ENCODE peak calls at places on chromosomes 6 and 20, in five cellular contexts. Z is WTC11, E is HepG2, U is K562, Q is H1. P is an unnamed sample.

GRCh38 chr20:59398552-59399265 is 98.3 kb downstream of the EDN3 start:
- DNase-seq in Z (no peak), E (no peak), U (no peak), Q (no peak), P (no peak)

GRCh38 chr20:62400021-62400420 is 7.1 kb downstream of the CABLES2 start:
- DNase-seq in Z (no peak), E (no peak), U (no peak), Q (no peak), P (no peak)

GRCh38 chr6:47106216-47106615 is 64.1 kb upstream of the ADGRF1 start:
- DNase-seq in Z (no peak), E (no peak), U (no peak), Q (no peak), P (no peak)

GRCh38 chr6:152094992-152095592 is 287.6 kb downstream of the ESR1 start:
- DNase-seq in Z (no peak), E (peak), U (peak), Q (peak), P (peak)

GRCh38 chr6:70956451-70957283 is at the start of gene B3GAT2:
- DNase-seq in Z (peak), E (no peak), U (no peak), Q (no peak), P (peak)

GRCh38 chr20:22807646-22808045 is 223.3 kb upstream of the FOXA2 start:
- DNase-seq in Z (no peak), E (no peak), U (no peak), Q (no peak), P (peak)

GRCh38 chr6:125584468-125584939 is 164.9 kb upstream of the HEY2 start:
- DNase-seq in Z (peak), E (no peak), U (no peak), Q (peak), P (peak)

GRCh38 chr6:112335736-112336135 is 11.4 kb upstream of the RFPL4B start:
- DNase-seq in Z (no peak), E (no peak), U (no peak), Q (no peak), P (no peak)

GRCh38 chr6:2986722-2987196 is 12.9 kb upstream of the NQO2 start:
- DNase-seq in Z (no peak), E (no peak), U (no peak), Q (no peak), P (no peak)

GRCh38 chr20:44083220-44083933 is 103.6 kb downstream of the JPH2 start:
- DNase-seq in Z (no peak), E (no peak), U (no peak), Q (no peak), P (no peak)

GRCh38 chr6:119960065-119960464 is 610.5 kb upstream of the MAN1A1 start:
- DNase-seq in Z (no peak), E (no peak), U (no peak), Q (no peak), P (no peak)

GRCh38 chr20:37984018-37984785 is 49.1 kb downstream of the TTI1 start:
- DNase-seq in Z (no peak), E (peak), U (no peak), Q (no peak), P (no peak)

GRCh38 chr6:71228461-71229041 is 60.1 kb upstream of the OGFRL1 start:
- DNase-seq in Z (no peak), E (no peak), U (no peak), Q (no peak), P (no peak)

GRCh38 chr6:50637267-50637666 is 76.1 kb upstream of the TFAP2D start:
- DNase-seq in Z (no peak), E (no peak), U (no peak), Q (no peak), P (no peak)

GRCh38 chr20:63592661-63593060 is 18.6 kb upstream of the HELZ2 start:
- DNase-seq in Z (no peak), E (no peak), U (no peak), Q (no peak), P (no peak)

GRCh38 chr20:62583424-62583920 is 58.8 kb upstream of the SLCO4A1 start:
- DNase-seq in Z (no peak), E (no peak), U (peak), Q (no peak), P (peak)

GRCh38 chr6:30735668-30736314 is 6.7 kb downstream of the FLOT1 start:
- DNase-seq in Z (no peak), E (no peak), U (no peak), Q (no peak), P (no peak)
- TF ChIP-seq USF2 in Z (no peak), E (no peak), U (no peak), Q (no peak), P (no peak)

DNA sequence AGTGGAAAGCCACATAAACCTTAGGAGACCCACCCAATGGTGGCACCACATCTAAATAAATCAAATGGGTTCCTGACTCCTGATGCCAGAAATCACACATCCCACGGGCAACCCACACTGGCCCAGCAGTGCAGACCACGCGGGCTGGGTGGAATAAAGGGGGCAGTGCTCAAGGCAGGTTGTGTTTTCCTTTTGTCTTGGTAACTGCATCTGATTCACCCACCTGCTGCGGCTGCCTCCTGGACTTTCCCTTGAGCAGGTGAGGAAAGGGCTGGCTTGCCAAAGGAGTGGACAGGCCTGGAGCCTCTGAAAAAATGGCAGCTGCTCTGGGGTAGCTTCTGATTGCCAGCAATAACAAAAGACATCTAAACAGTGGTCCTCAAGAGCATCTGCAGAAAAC is 119.5 kb upstream of the KCNK16 start:
- DNase-seq in Z (no peak), E (no peak), U (no peak), Q (no peak), P (no peak)
- TF ChIP-seq JUN in Z (no peak), E (no peak), U (no peak), Q (no peak), P (no peak)

DNA sequence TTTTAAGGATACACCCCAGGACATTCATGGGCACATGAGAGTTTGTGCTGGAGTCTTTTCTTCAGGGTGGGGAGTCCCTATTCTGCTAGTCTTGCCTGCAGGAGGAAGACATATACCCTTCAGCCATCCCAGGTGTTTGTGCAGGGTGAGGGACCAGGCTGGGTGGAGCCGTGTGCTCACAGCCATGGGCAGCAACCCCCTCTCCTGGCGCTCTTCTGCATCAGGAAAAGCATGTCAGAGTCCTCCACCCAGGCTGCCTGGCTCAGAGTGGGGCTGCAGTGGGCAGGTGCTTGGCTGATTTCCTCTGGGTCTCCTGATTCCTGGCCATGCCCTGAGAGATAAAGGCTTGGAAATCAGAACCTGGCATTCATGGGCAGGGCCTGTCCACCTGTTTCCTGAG is 22.7 kb upstream of the MLN start:
- DNase-seq in Z (no peak), E (no peak), U (no peak), Q (no peak), P (no peak)
- TF ChIP-seq USF2 in Z (no peak), E (no peak), U (no peak), Q (no peak), P (no peak)

DNA sequence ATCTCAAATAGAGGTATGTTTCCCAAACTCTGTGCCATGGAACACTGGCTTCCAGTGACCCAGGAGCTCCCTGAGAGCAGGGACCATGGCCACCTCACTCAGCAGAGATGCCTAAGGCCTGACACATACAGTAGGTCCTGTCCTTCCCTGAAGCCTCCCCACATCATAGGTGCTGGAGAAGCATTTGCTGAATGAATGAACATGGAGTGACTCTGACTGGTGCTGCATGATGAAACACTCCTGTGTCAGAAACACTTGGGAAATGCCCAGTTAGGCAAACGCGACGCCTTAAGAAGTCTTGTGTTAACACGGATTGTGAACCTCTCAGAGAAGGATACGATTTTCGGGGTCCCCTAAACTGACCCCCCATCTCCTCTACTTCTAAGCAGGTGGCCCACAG is 14.3 kb downstream of the SLA2 start:
- DNase-seq in Z (no peak), E (no peak), U (no peak), Q (no peak), P (no peak)
- TF ChIP-seq JUN in Z (no peak), E (no peak), U (no peak), Q (no peak), P (no peak)

DNA sequence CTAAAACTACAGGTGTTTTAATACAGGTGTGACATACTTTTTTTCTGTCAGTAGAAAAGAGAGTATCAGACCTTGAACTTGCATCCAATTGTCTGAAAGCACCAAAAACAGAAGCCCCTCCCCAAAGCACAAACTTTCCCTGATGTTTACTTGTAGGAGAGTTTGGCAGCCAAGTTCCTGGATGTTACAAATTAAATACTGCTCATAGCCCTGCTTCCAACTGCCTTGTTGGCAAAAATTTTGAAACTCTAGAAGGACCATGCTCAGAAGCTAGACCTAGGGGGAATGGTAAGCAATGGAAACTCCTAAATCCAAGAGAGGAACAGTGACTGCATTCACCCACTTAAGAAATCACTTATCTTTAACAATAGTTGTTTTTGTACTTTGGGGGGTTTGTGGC is 17.0 kb upstream of the ARG1 start:
- DNase-seq in Z (no peak), E (no peak), U (no peak), Q (no peak), P (no peak)
- TF ChIP-seq USF2 in Z (no peak), E (no peak), U (no peak), Q (no peak), P (no peak)

DNA sequence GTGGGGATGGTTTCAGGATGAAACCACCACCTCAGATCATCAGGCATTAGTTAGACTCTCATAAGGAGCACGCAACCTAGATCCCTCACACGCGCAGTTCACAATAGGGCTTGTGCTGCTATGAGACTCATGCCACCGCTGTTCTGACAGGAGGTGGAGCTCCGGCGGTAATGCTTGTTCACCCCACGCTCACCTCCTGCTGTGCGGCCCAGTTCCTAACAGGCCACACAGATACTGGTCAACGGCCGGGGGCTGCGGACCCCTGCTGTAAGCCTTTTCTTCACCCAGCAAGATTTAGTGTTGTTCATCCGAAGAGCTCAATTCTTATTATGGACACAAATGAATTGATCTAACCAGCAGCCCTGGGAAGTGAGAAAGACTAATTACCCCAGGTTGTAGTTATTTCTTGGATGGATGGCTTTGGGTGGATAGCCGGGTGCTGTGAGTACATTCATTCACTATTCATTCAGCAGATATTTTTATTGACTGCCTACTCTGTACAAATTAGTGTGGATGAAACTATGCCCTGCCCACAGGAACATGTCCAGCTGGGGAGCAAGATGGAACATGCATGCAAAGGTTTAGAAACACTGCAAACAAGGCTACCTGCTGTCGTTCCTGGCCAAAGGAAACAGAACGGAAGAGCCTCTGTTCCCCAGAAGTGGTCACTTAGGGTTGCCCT is 57.2 kb downstream of the RIOK1 start:
- DNase-seq in Z (no peak), E (peak), U (peak), Q (no peak), P (no peak)
- TF ChIP-seq JUN in Z (no peak), E (no peak), U (no peak), Q (no peak), P (no peak)

GRCh38 chr20:15759546-15760216 is 813.6 kb downstream of the KIF16B start:
- DNase-seq in Z (no peak), E (no peak), U (no peak), Q (no peak), P (peak)

GRCh38 chr20:15756401-15756800 is 816.8 kb downstream of the KIF16B start:
- DNase-seq in Z (no peak), E (no peak), U (no peak), Q (no peak), P (no peak)

GRCh38 chr20:15756001-15756400 is 817.2 kb downstream of the KIF16B start:
- DNase-seq in Z (no peak), E (no peak), U (no peak), Q (no peak), P (no peak)

GRCh38 chr20:15763344-15763743 is 809.9 kb downstream of the KIF16B start:
- DNase-seq in Z (no peak), E (no peak), U (no peak), Q (no peak), P (no peak)

DNA sequence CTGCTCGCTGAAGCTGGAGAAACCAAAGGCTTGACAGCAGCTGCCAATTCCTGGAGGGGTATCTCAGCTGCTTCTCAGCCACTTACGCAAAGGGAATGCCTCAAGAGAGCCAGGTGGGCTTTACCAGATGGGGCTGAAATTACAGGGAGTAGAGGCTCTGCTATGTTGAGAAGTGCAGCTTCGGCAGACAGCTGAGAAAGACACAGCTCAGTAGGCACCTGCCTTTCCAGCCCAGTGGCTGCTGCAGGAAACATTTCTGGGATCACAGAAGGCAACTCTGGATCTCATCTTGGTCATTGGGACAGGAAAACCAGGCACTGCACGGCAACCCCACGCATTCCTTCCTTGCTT is 813.1 kb downstream of the KIF16B start:
- DNase-seq in Z (no peak), E (no peak), U (no peak), Q (no peak), P (no peak)
- TF ChIP-seq USF2 in Z (no peak), E (no peak), U (no peak), Q (no peak), P (no peak)

GRCh38 chr6:156718647-156719394 is 58.4 kb upstream of the ARID1B start:
- DNase-seq in Z (no peak), E (peak), U (peak), Q (no peak), P (peak)
- TF ChIP-seq JUN in Z (no peak), E (no peak), U (no peak), Q (no peak), P (no peak)

GRCh38 chr20:19834287-19834686 is 76.2 kb downstream of the RIN2 start:
- DNase-seq in Z (no peak), E (no peak), U (no peak), Q (no peak), P (no peak)
- TF ChIP-seq USF2 in Z (no peak), E (no peak), U (no peak), Q (no peak), P (no peak)

DNA sequence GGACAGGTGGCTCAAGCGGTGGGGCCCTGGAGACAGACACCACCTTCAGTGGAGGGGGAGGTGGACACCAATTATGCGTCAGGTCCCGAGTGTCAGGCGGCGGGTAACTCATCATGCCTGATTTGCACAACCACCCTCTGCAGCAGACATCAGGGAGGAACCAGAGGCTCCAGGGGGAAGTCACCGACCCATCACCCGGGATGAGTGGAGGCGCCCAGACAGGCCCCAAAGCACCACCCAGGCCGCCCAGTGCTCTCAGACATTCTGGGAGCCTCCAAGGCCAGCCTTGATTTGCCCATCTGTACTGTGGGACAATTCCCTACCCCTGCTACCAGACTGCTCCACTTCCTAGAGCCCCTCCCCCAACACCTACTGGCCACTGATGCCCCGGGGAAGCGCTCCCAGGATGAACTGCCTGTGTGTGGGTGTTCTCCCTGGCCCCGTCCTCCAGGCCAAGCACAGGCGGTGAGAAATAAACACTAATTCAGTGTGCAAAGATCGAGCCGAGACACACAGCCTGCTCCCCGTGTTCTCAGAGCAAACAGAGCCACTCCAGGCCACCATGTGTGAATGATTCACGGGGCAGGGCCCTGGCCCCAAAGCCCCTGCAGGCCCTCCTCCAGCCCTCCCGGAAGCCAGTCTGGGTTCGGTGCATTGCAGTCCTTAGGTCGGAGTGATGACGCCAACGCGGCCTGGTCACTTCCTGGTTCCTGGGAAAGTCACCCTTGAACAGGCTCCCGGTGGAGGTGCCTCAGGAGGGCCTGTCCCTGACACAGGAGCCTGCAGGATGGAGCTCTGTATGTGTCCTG is 107.2 kb downstream of the ASXL1 start:
- DNase-seq in Z (no peak), E (peak), U (no peak), Q (no peak), P (peak)
- TF ChIP-seq JUN in Z (no peak), E (peak), U (no peak), Q (no peak), P (peak)

P was measured in A549.